ENCODE peak calls at places on chromosome 2, in four cellular contexts. G is COLO829, R is WTC11, A is HuH-7.5. D is an unnamed sample.

GRCh38 chr2:18814387-18814786 is 225.0 kb upstream of the NT5C1B start:
- DNase-seq in G (no peak), R (no peak), A (no peak), D (no peak)

GRCh38 chr2:162992828-162993227 is 154.3 kb upstream of the KCNH7 start:
- DNase-seq in G (no peak), R (no peak), A (no peak), D (no peak)

GRCh38 chr2:208062113-208062512 is 36.8 kb upstream of the PLEKHM3 start:
- DNase-seq in G (no peak), R (no peak), A (no peak), D (no peak)

GRCh38 chr2:92072461-92073035 is 2798.7 kb upstream of the TEKT4 start:
- DNase-seq in G (no peak), R (no peak), A (no peak), D (no peak)

GRCh38 chr2:84970956-84971798 is at the start of gene KCMF1:
- DNase-seq in G (no peak), R (peak; percentile 74), A (peak; percentile 75), D (peak; percentile 77)

GRCh38 chr2:32425719-32426141 is 68.9 kb downstream of the BIRC6 start:
- DNase-seq in G (no peak), R (no peak), A (no peak), D (no peak)

GRCh38 chr2:1867141-1867540 is 122.8 kb upstream of the PXDN start:
- DNase-seq in G (no peak), R (no peak), A (no peak), D (no peak)

GRCh38 chr2:54903736-54904554 is 146.3 kb downstream of the RTN4 start:
- DNase-seq in G (peak; percentile 92), R (no peak), A (no peak), D (peak; percentile 33)

GRCh38 chr2:12270876-12271588 is 445.7 kb upstream of the TRIB2 start:
- DNase-seq in G (no peak), R (no peak), A (no peak), D (no peak)

GRCh38 chr2:207727256-207727655 is 15.8 kb downstream of the CCNYL1 start:
- DNase-seq in G (no peak), R (no peak), A (no peak), D (no peak)

GRCh38 chr2:216072473-216072872 is 9.1 kb downstream of the PECR start:
- DNase-seq in G (no peak), R (no peak), A (no peak), D (no peak)

GRCh38 chr2:237092920-237093781 is 7.5 kb downstream of the COPS8 start:
- DNase-seq in G (peak; percentile 48), R (no peak), A (no peak), D (peak; percentile 14)

GRCh38 chr2:185979546-185980071 is 241.0 kb downstream of the FSIP2 start:
- DNase-seq in G (no peak), R (peak; percentile 15), A (no peak), D (peak; percentile 6)

GRCh38 chr2:156601840-156602551 is 165.8 kb downstream of the GPD2 start:
- DNase-seq in G (peak; percentile 73), R (no peak), A (no peak), D (no peak)

GRCh38 chr2:32882911-32883810 is 63.6 kb upstream of the LTBP1 start:
- DNase-seq in G (peak; percentile 65), R (no peak), A (no peak), D (no peak)

D was measured in HEK293T.